ENCODE peak calls at places on chromosome 7, in nine cellular contexts. P, H, Y, D, B, O, C, U and K are unnamed samples.

GRCh38 chr7:66033471-66034385 is 41.9 kb upstream of the ASL start:
- DNase-seq in P (no peak), H (no peak), Y (no peak), D (no peak), B (no peak), O (no peak), C (no peak), U (no peak), K (no peak)

GRCh38 chr7:4959356-4959755 is 369 bp upstream of the MMD2 start:
- DNase-seq in P (no peak), H (no peak), Y (no peak), D (no peak), B (no peak), O (no peak), C (no peak), U (no peak), K (no peak)

GRCh38 chr7:42125321-42125720 is 111.7 kb downstream of the GLI3 start:
- DNase-seq in P (no peak), H (no peak), Y (no peak), D (no peak), B (no peak), O (no peak), C (no peak), U (no peak), K (no peak)

GRCh38 chr7:2072042-2072441 is 160.7 kb downstream of the MAD1L1 start:
- DNase-seq in P (no peak), H (no peak), Y (no peak), D (no peak), B (no peak), O (no peak), C (no peak), U (no peak), K (no peak)

GRCh38 chr7:143345428-143345900 is 17.0 kb downstream of the FAM131B start:
- DNase-seq in P (peak), H (peak), Y (no peak), D (no peak), B (peak), O (peak), C (peak), U (no peak), K (no peak)

GRCh38 chr7:151804756-151805503 is 72.0 kb downstream of the PRKAG2 start:
- DNase-seq in P (no peak), H (no peak), Y (no peak), D (no peak), B (no peak), O (no peak), C (no peak), U (no peak), K (no peak)

GRCh38 chr7:95632609-95633008 is 36.3 kb upstream of the PDK4 start:
- DNase-seq in P (peak), H (no peak), Y (no peak), D (no peak), B (peak), O (no peak), C (no peak), U (no peak), K (no peak)

GRCh38 chr7:22153427-22154106 is 203.4 kb downstream of the RAPGEF5 start:
- DNase-seq in P (no peak), H (no peak), Y (no peak), D (no peak), B (no peak), O (no peak), C (peak), U (no peak), K (no peak)

GRCh38 chr7:155371884-155372781 is 74.5 kb downstream of the INSIG1 start:
- DNase-seq in P (no peak), H (no peak), Y (no peak), D (no peak), B (no peak), O (no peak), C (no peak), U (no peak), K (no peak)

GRCh38 chr7:85554294-85554877 is 367.5 kb upstream of the SEMA3D start:
- DNase-seq in P (no peak), H (peak), Y (peak), D (no peak), B (peak), O (no peak), C (peak), U (no peak), K (peak)

GRCh38 chr7:142139597-142140501 is 28.3 kb downstream of the MGAM2 start:
- DNase-seq in P (no peak), H (no peak), Y (no peak), D (no peak), B (no peak), O (no peak), C (no peak), U (no peak), K (no peak)

GRCh38 chr7:28854750-28855074 is 103.4 kb downstream of the TRIL start:
- DNase-seq in P (no peak), H (no peak), Y (no peak), D (no peak), B (no peak), O (no peak), C (no peak), U (no peak), K (no peak)

GRCh38 chr7:77629797-77630196 is 66.5 kb upstream of the RSBN1L start:
- DNase-seq in P (no peak), H (no peak), Y (no peak), D (no peak), B (no peak), O (no peak), C (no peak), U (no peak), K (no peak)

GRCh38 chr7:104124469-104124868 is 83.3 kb downstream of the ORC5 start:
- DNase-seq in P (no peak), H (no peak), Y (no peak), D (no peak), B (no peak), O (no peak), C (no peak), U (no peak), K (no peak)

GRCh38 chr7:104123786-104124185 is 84.0 kb downstream of the ORC5 start:
- DNase-seq in P (no peak), H (no peak), Y (no peak), D (no peak), B (peak), O (no peak), C (no peak), U (no peak), K (peak)

GRCh38 chr7:104126411-104126841 is 81.4 kb downstream of the ORC5 start:
- DNase-seq in P (no peak), H (no peak), Y (no peak), D (no peak), B (no peak), O (no peak), C (no peak), U (no peak), K (no peak)

GRCh38 chr7:104124893-104125292 is 82.9 kb downstream of the ORC5 start:
- DNase-seq in P (no peak), H (no peak), Y (no peak), D (no peak), B (no peak), O (no peak), C (no peak), U (no peak), K (no peak)

GRCh38 chr7:104127204-104127603 is 80.6 kb downstream of the ORC5 start:
- DNase-seq in P (no peak), H (no peak), Y (no peak), D (no peak), B (no peak), O (no peak), C (no peak), U (no peak), K (no peak)
- H3K4me3 ChIP-seq in P (no peak), H (no peak), Y (no peak), D (no peak), B (no peak), O (no peak), C (no peak), U (no peak), K (no peak)

GRCh38 chr7:46745700-46746090 is 824.6 kb upstream of the IGFBP3 start:
- DNase-seq in P (no peak), H (no peak), Y (no peak), D (no peak), B (no peak), O (no peak), C (no peak), U (no peak), K (no peak)
- TF ChIP-seq CTCF in P (no peak), H (no peak), Y (no peak), D (no peak), B (peak), O (no peak), C (no peak), U (no peak), K (peak)

GRCh38 chr7:80082214-80082613 is 52.4 kb upstream of the GNAI1 start:
- DNase-seq in P (no peak), H (no peak), Y (no peak), D (no peak), B (no peak), O (no peak), C (no peak), U (no peak), K (no peak)

GRCh38 chr7:80087768-80088170 is 46.9 kb upstream of the GNAI1 start:
- DNase-seq in P (no peak), H (no peak), Y (no peak), D (no peak), B (no peak), O (no peak), C (no peak), U (no peak), K (no peak)

GRCh38 chr7:80089341-80089740 is 45.3 kb upstream of the GNAI1 start:
- DNase-seq in P (no peak), H (no peak), Y (no peak), D (no peak), B (no peak), O (no peak), C (no peak), U (no peak), K (no peak)

GRCh38 chr7:80088705-80089104 is 45.9 kb upstream of the GNAI1 start:
- DNase-seq in P (no peak), H (no peak), Y (no peak), D (no peak), B (no peak), O (no peak), C (no peak), U (no peak), K (no peak)

DNA sequence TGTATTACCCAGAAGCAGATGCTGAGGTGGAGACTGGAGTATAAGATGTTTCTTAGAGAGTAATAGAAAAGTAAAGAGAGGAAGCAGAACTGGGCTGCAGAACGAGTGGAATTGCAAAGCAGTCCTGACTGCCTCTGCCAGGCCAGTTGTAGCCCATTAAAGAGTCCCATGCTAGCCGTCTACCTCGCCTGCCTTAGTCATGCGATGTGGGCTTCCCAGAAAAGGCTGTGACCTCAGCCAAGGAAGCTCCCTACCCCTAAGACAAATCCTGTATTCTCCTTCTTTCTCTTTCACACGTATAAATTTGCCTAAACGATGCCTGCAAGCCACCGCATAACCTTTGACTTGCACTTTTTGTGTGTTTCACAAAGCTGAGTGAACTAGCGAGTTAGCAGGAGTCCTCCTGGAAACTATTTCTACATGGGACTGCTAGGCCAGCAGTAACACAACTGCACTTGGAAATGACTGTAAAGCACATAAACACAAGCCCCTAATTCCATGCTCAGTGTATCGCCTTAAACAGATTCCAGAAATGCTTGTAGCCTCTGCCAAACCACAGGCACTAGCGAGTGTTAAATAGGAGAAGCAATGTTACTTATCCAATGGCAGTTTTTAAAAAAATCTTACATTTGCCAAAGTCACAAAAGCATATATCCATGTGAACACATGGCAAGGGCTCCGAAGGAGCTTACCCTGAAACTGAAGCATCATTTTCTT is 47.4 kb upstream of the GNAI1 start:
- DNase-seq in P (no peak), H (peak), Y (no peak), D (no peak), B (peak), O (no peak), C (no peak), U (no peak), K (no peak)
- H3K4me3 ChIP-seq in P (no peak), H (peak), Y (no peak), D (no peak), B (no peak), O (no peak), C (no peak), U (no peak), K (no peak)

GRCh38 chr7:158228986-158229385 is 358.6 kb downstream of the PTPRN2 start:
- DNase-seq in P (no peak), H (peak), Y (no peak), D (no peak), B (no peak), O (no peak), C (no peak), U (no peak), K (no peak)
- TF ChIP-seq CTCF in P (no peak), H (peak), Y (no peak), D (no peak), B (no peak), O (no peak), C (peak), U (no peak), K (no peak)

DNA sequence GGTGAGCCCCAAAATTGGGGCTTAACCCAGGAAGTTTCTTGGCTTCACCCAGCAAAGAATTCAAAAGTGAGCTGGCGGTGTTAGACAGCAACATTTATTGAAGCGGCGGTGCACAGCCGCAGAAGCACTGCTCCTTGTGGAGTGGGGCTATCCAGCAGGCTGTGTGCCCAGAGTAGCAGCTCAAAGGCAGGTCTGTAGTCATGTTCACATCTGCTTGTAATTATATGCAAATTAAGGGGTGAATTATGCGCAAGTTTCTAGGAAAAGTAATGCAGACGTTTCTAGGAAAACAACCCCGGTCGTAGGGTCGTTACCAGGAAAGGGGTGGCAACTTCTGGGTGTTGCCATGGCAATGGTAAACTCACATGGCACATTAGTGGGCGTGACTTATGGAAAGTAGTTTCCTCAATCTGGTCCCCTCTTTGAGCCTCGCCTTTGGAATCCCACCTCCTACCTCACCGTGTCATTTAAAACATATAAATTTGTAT is 13.7 kb upstream of the KBTBD2 start:
- DNase-seq in P (no peak), H (peak), Y (peak), D (no peak), B (peak), O (peak), C (peak), U (peak), K (peak)
- H3K4me3 ChIP-seq in P (peak), H (peak), Y (no peak), D (peak), B (peak), O (peak), C (peak), U (peak), K (peak)

DNA sequence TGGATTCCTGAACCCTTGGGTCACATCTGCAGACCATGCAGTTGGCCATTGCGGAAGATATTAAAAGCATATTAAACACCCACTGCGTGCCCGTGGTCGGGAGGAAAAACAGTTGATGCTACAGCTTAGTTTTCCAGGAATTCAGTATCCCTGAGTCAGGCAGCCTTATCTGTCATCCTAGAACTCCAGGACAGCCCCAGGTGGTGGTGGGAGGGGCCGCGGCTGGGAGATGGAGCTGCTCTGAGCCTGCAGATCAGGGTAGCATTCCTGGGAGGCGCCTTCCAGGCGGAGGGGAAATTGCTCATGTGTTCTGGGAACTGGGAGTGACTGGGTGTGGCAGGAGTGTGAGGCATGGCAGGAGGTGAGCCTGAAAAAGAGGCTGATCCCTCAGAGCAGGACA is 222.9 kb upstream of the SH2B2 start:
- DNase-seq in P (no peak), H (peak), Y (no peak), D (peak), B (peak), O (no peak), C (peak), U (no peak), K (no peak)
- TF ChIP-seq CTCF in P (no peak), H (no peak), Y (no peak), D (no peak), B (no peak), O (no peak), C (no peak), U (no peak), K (no peak)

GRCh38 chr7:153193144-153193595 is 433.6 kb downstream of the ACTR3B start:
- DNase-seq in P (no peak), H (no peak), Y (peak), D (peak), B (no peak), O (no peak), C (no peak), U (no peak), K (no peak)
- H3K4me3 ChIP-seq in P (no peak), H (no peak), Y (no peak), D (peak), B (no peak), O (no peak), C (no peak), U (peak), K (no peak)

GRCh38 chr7:75757298-75757676 is 14.7 kb downstream of the CCL26 start:
- DNase-seq in P (no peak), H (no peak), Y (no peak), D (no peak), B (no peak), O (no peak), C (no peak), U (no peak), K (no peak)

GRCh38 chr7:75757860-75758259 is 14.2 kb downstream of the CCL26 start:
- DNase-seq in P (no peak), H (no peak), Y (no peak), D (no peak), B (no peak), O (no peak), C (no peak), U (no peak), K (no peak)

GRCh38 chr7:75762350-75762917 is 9.6 kb downstream of the CCL26 start:
- DNase-seq in P (no peak), H (peak), Y (no peak), D (no peak), B (peak), O (no peak), C (peak), U (no peak), K (peak)

GRCh38 chr7:75758491-75758890 is 13.5 kb downstream of the CCL26 start:
- DNase-seq in P (no peak), H (no peak), Y (no peak), D (no peak), B (peak), O (no peak), C (no peak), U (no peak), K (no peak)

DNA sequence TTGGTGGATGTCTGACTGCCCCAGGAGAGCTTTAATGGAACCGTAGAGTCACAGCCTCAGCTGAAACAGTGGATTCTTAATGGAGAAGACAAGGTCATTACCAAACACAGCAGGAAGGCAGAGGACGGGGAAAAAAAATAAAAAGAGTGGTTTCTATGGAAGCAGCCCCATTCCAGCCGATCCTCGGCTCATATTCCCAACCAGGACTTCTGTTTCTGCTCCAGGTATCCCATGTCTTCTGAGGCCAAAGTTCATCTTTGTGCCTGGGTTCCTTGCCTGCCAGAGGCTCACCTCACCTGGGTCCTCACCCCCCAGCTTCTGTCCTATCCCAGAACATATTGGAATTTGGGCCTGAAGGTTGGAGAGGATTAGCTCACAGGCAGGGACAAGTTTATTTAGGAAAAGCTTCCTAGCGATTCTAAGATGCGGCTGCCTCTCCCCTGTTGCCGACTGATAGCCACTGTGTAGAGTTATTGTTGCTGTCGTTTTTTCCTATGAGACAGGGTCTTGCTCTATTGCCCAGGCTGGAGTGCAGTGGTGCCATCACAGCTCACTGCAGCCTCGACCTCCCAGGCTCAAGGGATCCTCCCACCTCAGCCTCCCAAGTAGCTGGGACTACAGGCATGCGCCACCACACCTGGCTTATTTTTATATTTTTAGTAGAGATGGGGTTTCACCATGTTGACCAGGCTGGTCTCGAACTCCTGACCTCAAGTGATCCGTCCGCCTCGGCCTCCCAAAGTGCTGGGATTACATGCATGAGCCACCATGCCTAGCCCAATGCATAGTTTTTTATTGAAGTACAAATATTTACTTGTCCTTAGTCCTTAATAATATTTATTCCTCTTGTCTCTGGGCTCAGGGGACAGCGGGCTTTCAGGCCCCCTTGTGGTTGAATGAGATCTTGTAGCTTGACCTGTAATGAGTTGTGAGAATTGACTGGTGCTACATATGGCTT is 15.4 kb downstream of the CCL26 start:
- DNase-seq in P (no peak), H (peak), Y (no peak), D (no peak), B (peak), O (no peak), C (no peak), U (no peak), K (no peak)
- TF ChIP-seq CTCF in P (peak), H (peak), Y (peak), D (no peak), B (peak), O (peak), C (peak), U (no peak), K (peak)